ENCODE peak calls at places on chromosomes 3 and 15, in five cellular contexts. D is GM03348; X is RWPE1; R is activated CD8-positive, alpha-beta T cell treated with anti-CD3 and anti-CD28 coated beads for 36 hours; Z is NCI-H2081. M is an unnamed sample.

GRCh38 chr3:72694398-72694797 is 153.8 kb downstream of the SHQ1 start:
- DNase-seq in Z (no peak), R (no peak), X (no peak), D (peak), M (no peak)

GRCh38 chr15:55289011-55289572 is 521 bp downstream of the RAB27A start:
- DNase-seq in X (peak), D (peak), Z (no peak), R (peak), M (peak)

GRCh38 chr3:8963137-8963853 is at the start of gene RAD18:
- DNase-seq in Z (peak), X (peak), R (peak), D (peak), M (peak)

GRCh38 chr3:129572603-129573002 is 29.6 kb downstream of the H1-8 start:
- DNase-seq in X (no peak), R (no peak), Z (no peak), D (no peak), M (no peak)

GRCh38 chr3:186109897-186110803 is 1.3 kb upstream of the ETV5 start:
- DNase-seq in R (peak), X (no peak), D (peak), Z (no peak), M (peak)

GRCh38 chr15:64842099-64842940 is 605 bp downstream of the PLEKHO2 start:
- DNase-seq in X (peak), D (peak), R (peak), Z (no peak), M (peak)

GRCh38 chr3:1118074-1118473 is 25.2 kb downstream of the CNTN6 start:
- DNase-seq in Z (no peak), R (no peak), D (no peak), X (peak), M (no peak)

GRCh38 chr3:31142543-31142942 is 248.1 kb upstream of the GADL1 start:
- DNase-seq in R (no peak), Z (no peak), X (no peak), D (no peak), M (no peak)

GRCh38 chr3:133915685-133916639 is 20.3 kb upstream of the RAB6B start:
- DNase-seq in R (no peak), X (peak), D (no peak), Z (no peak), M (no peak)

GRCh38 chr3:195698325-195699147 is 22.2 kb upstream of the MUC20 start:
- DNase-seq in Z (no peak), X (no peak), R (no peak), D (no peak), M (no peak)

GRCh38 chr15:35603298-35603697 is 57.3 kb upstream of the DPH6 start:
- DNase-seq in X (peak), R (no peak), Z (no peak), D (peak), M (peak)

GRCh38 chr3:185257334-185257733 is 3.5 kb upstream of the EHHADH start:
- DNase-seq in Z (no peak), D (no peak), R (no peak), X (no peak), M (no peak)

GRCh38 chr15:90042766-90043525 is 41.8 kb downstream of the ZNF710 start:
- DNase-seq in R (no peak), X (no peak), Z (no peak), D (no peak), M (no peak)

GRCh38 chr3:195181107-195181498 is 89.9 kb downstream of the XXYLT1 start:
- DNase-seq in X (no peak), D (no peak), R (no peak), Z (no peak), M (no peak)

GRCh38 chr3:69806735-69807438 is 67.6 kb downstream of the MITF start:
- DNase-seq in R (no peak), D (peak), X (no peak), Z (no peak), M (peak)

GRCh38 chr15:30065025-30065801 is 17.5 kb upstream of the GOLGA8J start:
- DNase-seq in Z (no peak), D (peak), X (peak), R (no peak), M (peak)

GRCh38 chr3:171459130-171459941 is 869 bp downstream of the TNIK start:
- DNase-seq in R (peak), Z (peak), X (peak), D (peak), M (peak)

GRCh38 chr3:112582242-112582874 is 20.5 kb downstream of the SLC35A5 start:
- DNase-seq in R (peak), D (peak), Z (peak), X (no peak), M (peak)

GRCh38 chr3:51163051-51163450 is 222.0 kb upstream of the MANF start:
- DNase-seq in Z (no peak), R (no peak), X (no peak), D (no peak), M (no peak)

GRCh38 chr15:40345867-40346578 is 4.8 kb upstream of the PHGR1 start:
- DNase-seq in R (no peak), Z (no peak), D (no peak), X (no peak), M (no peak)

GRCh38 chr3:116338713-116339112 is 106.6 kb downstream of the LSAMP start:
- DNase-seq in R (no peak), D (no peak), X (no peak), Z (no peak), M (no peak)

GRCh38 chr3:53201190-53201504 is 40.1 kb downstream of the PRKCD start:
- DNase-seq in X (no peak), D (no peak), R (no peak), Z (no peak), M (no peak)

GRCh38 chr3:192514081-192514753 is 213.1 kb downstream of the FGF12 start:
- DNase-seq in R (no peak), Z (peak), D (peak), X (peak), M (no peak)

GRCh38 chr3:178072391-178072790 is 463.8 kb upstream of the KCNMB2 start:
- DNase-seq in D (no peak), R (no peak), X (no peak), Z (peak), M (peak)

GRCh38 chr3:71066849-71067261 is 516.7 kb downstream of the FOXP1 start:
- DNase-seq in R (peak), Z (no peak), D (peak), X (no peak), M (peak)

GRCh38 chr3:112086018-112086854 is at the start of gene C3orf52:
- DNase-seq in D (peak), X (peak), R (peak), Z (peak), M (peak)

GRCh38 chr15:60933914-60934885 is 294.9 kb downstream of the RORA start:
- DNase-seq in D (no peak), X (no peak), R (no peak), Z (peak), M (no peak)

GRCh38 chr15:75647370-75648155 is at the start of gene SNX33:
- DNase-seq in D (peak), X (peak), R (peak), Z (peak), M (peak)

GRCh38 chr15:37574985-37575384 is 359.5 kb upstream of the TMCO5A start:
- DNase-seq in D (no peak), Z (no peak), R (no peak), X (no peak), M (no peak)

GRCh38 chr3:52498134-52499054 is 3.3 kb downstream of the STAB1 start:
- DNase-seq in D (peak), Z (no peak), X (no peak), R (no peak), M (no peak)

GRCh38 chr15:48963524-48964113 is at the start of gene SHC4:
- DNase-seq in Z (peak), D (peak), X (peak), R (peak), M (peak)

GRCh38 chr3:24177201-24177600 is 232.1 kb downstream of the NR1D2 start:
- DNase-seq in X (no peak), R (no peak), D (no peak), Z (no peak), M (peak)